ENCODE peak calls at places on chromosomes 5 and 9, in five cellular contexts. I, U, J, Z and Y are unnamed samples.

GRCh38 chr5:31786001-31786757 is 147.2 kb downstream of the PDZD2 start:
- DNase-seq in I (no peak), U (no peak), J (no peak), Z (no peak), Y (no peak)

GRCh38 chr5:7850241-7850532 is 746 bp downstream of the CFAP90 start:
- DNase-seq in I (no peak), U (peak), J (no peak), Z (no peak), Y (no peak)

GRCh38 chr9:79858509-79858908 is 286.7 kb downstream of the TLE4 start:
- DNase-seq in I (no peak), U (no peak), J (peak), Z (peak), Y (no peak)

GRCh38 chr9:88947581-88948573 is 43.4 kb upstream of the S1PR3 start:
- DNase-seq in I (no peak), U (no peak), J (no peak), Z (no peak), Y (no peak)

GRCh38 chr5:167696558-167697314 is 594.7 kb upstream of the WWC1 start:
- DNase-seq in I (no peak), U (no peak), J (no peak), Z (no peak), Y (no peak)

GRCh38 chr9:90894956-90895687 is 93.5 kb downstream of the SYK start:
- DNase-seq in I (peak), U (no peak), J (no peak), Z (no peak), Y (no peak)

GRCh38 chr9:138008081-138008841 is 130.7 kb downstream of the CACNA1B start:
- DNase-seq in I (no peak), U (peak), J (no peak), Z (no peak), Y (no peak)

GRCh38 chr5:115351356-115352195 is 55.1 kb upstream of the CCDC112 start:
- DNase-seq in I (no peak), U (no peak), J (no peak), Z (no peak), Y (no peak)

GRCh38 chr5:56588636-56589485 is 226.5 kb upstream of the MAP3K1 start:
- DNase-seq in I (no peak), U (peak), J (peak), Z (peak), Y (peak)

GRCh38 chr5:66436721-66437120 is 159.5 kb upstream of the MAST4 start:
- DNase-seq in I (peak), U (no peak), J (no peak), Z (no peak), Y (no peak)

GRCh38 chr9:111909444-111909843 is 12.8 kb downstream of the UGCG start:
- DNase-seq in I (peak), U (no peak), J (no peak), Z (no peak), Y (no peak)

GRCh38 chr9:126496781-126497667 is 116.7 kb upstream of the LMX1B start:
- DNase-seq in I (no peak), U (peak), J (no peak), Z (no peak), Y (no peak)

GRCh38 chr9:3884736-3885135 is 358.9 kb upstream of the RFX3 start:
- DNase-seq in I (no peak), U (no peak), J (no peak), Z (no peak), Y (no peak)

GRCh38 chr9:87513171-87513570 is 15.5 kb downstream of the DAPK1 start:
- DNase-seq in I (no peak), U (no peak), J (no peak), Z (no peak), Y (no peak)

GRCh38 chr9:129270903-129271431 is 92.9 kb upstream of the IER5L start:
- DNase-seq in I (no peak), U (peak), J (no peak), Z (no peak), Y (no peak)

GRCh38 chr5:100889165-100889564 is 13.9 kb downstream of the ST8SIA4 start:
- DNase-seq in I (no peak), U (no peak), J (peak), Z (peak), Y (peak)

GRCh38 chr5:150320048-150320555 is 17.4 kb upstream of the ARSI start:
- DNase-seq in I (peak), U (peak), J (no peak), Z (no peak), Y (no peak)

GRCh38 chr5:179495906-179496455 is 54.4 kb upstream of the RUFY1 start:
- DNase-seq in I (no peak), U (no peak), J (no peak), Z (no peak), Y (no peak)

GRCh38 chr9:133333566-133333965 is 2.4 kb downstream of the SURF6 start:
- DNase-seq in I (no peak), U (peak), J (no peak), Z (no peak), Y (no peak)

GRCh38 chr9:18820566-18821095 is 212.4 kb downstream of the SAXO1 start:
- DNase-seq in I (no peak), U (no peak), J (no peak), Z (no peak), Y (no peak)

GRCh38 chr5:1745190-1745805 is 54.3 kb downstream of the MRPL36 start:
- DNase-seq in I (no peak), U (peak), J (no peak), Z (no peak), Y (no peak)

GRCh38 chr5:180618830-180619562 is 27.7 kb upstream of the SCGB3A1 start:
- DNase-seq in I (no peak), U (no peak), J (peak), Z (peak), Y (no peak)

GRCh38 chr5:132008961-132009680 is 2.3 kb downstream of the ACSL6 start:
- DNase-seq in I (no peak), U (peak), J (no peak), Z (no peak), Y (no peak)

GRCh38 chr9:109118802-109119438 is 827 bp downstream of the TMEM245 start:
- DNase-seq in I (no peak), U (peak), J (no peak), Z (no peak), Y (no peak)

GRCh38 chr9:137156567-137157375 is 13.1 kb downstream of the LRRC26 start:
- DNase-seq in I (no peak), U (no peak), J (peak), Z (no peak), Y (peak)

GRCh38 chr9:6096821-6097220 is 81.4 kb upstream of the RANBP6 start:
- DNase-seq in I (no peak), U (no peak), J (no peak), Z (no peak), Y (no peak)

GRCh38 chr9:129650680-129651235 is 8.8 kb upstream of the ASB6 start:
- DNase-seq in I (no peak), U (no peak), J (no peak), Z (no peak), Y (no peak)

GRCh38 chr5:16578474-16578883 is 38.3 kb downstream of the RETREG1 start:
- DNase-seq in I (no peak), U (no peak), J (no peak), Z (no peak), Y (no peak)

GRCh38 chr5:173744527-173744926 is 128.1 kb upstream of the BOD1 start:
- DNase-seq in I (no peak), U (no peak), J (no peak), Z (no peak), Y (no peak)

GRCh38 chr5:36690041-36690941 is 83.9 kb downstream of the SLC1A3 start:
- DNase-seq in I (peak), U (peak), J (peak), Z (peak), Y (peak)

GRCh38 chr5:156094001-156094400 is 233.0 kb upstream of the SGCD start:
- DNase-seq in I (no peak), U (no peak), J (no peak), Z (no peak), Y (no peak)

GRCh38 chr5:144377207-144377606 is 206.5 kb downstream of the KCTD16 start:
- DNase-seq in I (no peak), U (no peak), J (no peak), Z (no peak), Y (no peak)

GRCh38 chr5:92548351-92548750 is 1032.7 kb downstream of the NR2F1-AS1 start:
- DNase-seq in I (no peak), U (peak), J (no peak), Z (no peak), Y (no peak)

DNA sequence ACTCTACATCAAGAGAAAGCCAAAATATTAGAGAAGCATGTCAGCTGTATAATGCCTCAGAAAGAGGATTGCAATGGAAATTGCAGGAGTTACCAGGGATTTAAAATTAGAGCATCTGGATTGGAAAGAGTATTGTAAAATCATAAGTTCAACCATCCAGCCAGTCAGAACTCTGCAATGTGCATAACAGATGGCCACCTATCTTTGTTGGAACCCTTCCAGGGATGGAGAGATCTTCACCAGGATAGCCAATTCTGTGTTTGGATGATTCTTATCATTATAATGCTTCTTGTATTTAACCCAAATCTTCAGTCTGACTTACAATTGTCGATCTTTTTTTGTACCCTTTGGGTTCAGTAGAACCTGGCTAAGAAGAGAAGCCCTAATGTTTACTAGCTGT is 164.4 kb downstream of the TLR4 start:
- DNase-seq in I (no peak), U (no peak), J (no peak), Z (no peak), Y (no peak)
- H3K27ac ChIP-seq in I (no peak), U (no peak), J (no peak), Z (no peak), Y (no peak)

GRCh38 chr5:116466740-116467139 is 107.9 kb downstream of the SEMA6A start:
- DNase-seq in I (no peak), U (no peak), J (no peak), Z (no peak), Y (no peak)

GRCh38 chr5:116468583-116468982 is 106.0 kb downstream of the SEMA6A start:
- DNase-seq in I (no peak), U (no peak), J (no peak), Z (no peak), Y (no peak)

GRCh38 chr5:116467444-116467843 is 107.2 kb downstream of the SEMA6A start:
- DNase-seq in I (no peak), U (no peak), J (no peak), Z (no peak), Y (no peak)

DNA sequence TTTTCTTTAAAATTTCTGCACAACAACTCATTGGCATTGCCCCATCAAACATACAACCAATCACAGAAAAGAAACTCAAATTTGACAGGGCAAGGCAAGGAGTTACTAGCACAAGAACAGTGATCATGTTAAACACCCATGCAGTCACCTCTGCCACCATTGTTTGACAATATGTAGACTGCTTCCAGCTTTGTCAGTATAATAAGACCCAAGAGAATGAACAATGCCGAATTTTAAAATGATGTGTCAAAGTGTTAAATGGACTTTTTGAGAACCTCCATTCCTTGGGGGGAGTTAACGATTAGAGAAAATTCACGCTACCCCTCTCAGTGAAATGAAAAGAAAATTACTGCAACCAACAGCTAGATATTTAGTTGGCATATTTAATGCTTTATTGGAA is 109.2 kb downstream of the SEMA6A start:
- DNase-seq in I (no peak), U (no peak), J (no peak), Z (no peak), Y (no peak)
- H3K4me3 ChIP-seq in I (no peak), U (no peak), J (no peak), Z (no peak), Y (no peak)

GRCh38 chr9:124511891-124512805 is 4.9 kb upstream of the NR5A1 start:
- DNase-seq in I (no peak), U (no peak), J (no peak), Z (no peak), Y (no peak)

GRCh38 chr9:124511426-124511840 is 4.2 kb upstream of the NR5A1 start:
- DNase-seq in I (no peak), U (peak), J (no peak), Z (no peak), Y (no peak)

GRCh38 chr9:124512806-124513204 is 5.6 kb upstream of the NR5A1 start:
- DNase-seq in I (no peak), U (no peak), J (no peak), Z (no peak), Y (no peak)

GRCh38 chr9:124513374-124513994 is 6.3 kb upstream of the NR5A1 start:
- DNase-seq in I (no peak), U (no peak), J (no peak), Z (no peak), Y (no peak)

GRCh38 chr9:124510650-124511425 is 3.6 kb upstream of the NR5A1 start:
- DNase-seq in I (no peak), U (no peak), J (no peak), Z (no peak), Y (no peak)
- H3K27ac ChIP-seq in I (no peak), U (no peak), J (no peak), Z (no peak), Y (no peak)

GRCh38 chr5:61322738-61323429 is 9.2 kb upstream of the ZSWIM6 start:
- DNase-seq in I (no peak), U (peak), J (no peak), Z (no peak), Y (no peak)

GRCh38 chr5:61321650-61322049 is 10.4 kb upstream of the ZSWIM6 start:
- DNase-seq in I (no peak), U (no peak), J (no peak), Z (no peak), Y (no peak)

GRCh38 chr5:61318374-61318773 is 13.7 kb upstream of the ZSWIM6 start:
- DNase-seq in I (no peak), U (no peak), J (no peak), Z (no peak), Y (no peak)

GRCh38 chr5:61320860-61321259 is 11.2 kb upstream of the ZSWIM6 start:
- DNase-seq in I (no peak), U (no peak), J (no peak), Z (no peak), Y (no peak)

DNA sequence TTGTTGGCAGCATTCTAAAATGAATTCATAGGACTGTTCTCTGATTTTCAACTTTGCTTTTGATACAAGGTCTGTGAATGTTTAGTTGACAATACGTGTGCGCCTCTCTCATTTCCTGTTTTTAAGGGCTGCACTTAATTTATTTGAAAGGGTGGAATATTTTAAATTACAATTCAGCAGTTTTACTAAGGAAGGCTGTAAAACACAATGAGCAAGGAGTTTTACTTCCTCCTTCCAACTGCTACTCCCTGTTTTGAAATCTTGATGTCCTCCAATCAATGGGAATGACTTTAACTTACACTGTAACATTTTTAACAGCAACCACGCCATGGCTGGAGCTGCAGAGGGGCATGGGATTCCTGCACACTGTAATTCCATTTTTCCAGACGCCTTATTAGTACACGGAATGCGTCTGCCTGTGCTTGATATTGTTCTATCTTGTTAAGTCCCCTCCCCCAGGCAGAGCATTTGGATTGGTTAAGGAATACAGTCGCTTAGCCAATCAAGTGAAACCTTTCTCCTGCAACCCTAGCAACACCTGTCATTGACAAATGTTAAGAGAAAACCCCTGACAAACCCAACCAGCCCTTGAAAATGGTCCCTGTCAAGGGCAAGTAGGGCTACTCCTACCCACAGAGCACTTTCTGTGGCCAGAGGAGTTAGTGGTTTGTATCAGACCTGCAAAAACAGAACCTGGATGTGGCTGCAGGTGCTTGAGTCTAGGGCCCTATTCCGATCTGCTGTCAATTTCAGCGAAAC is 12.5 kb upstream of the ZSWIM6 start:
- DNase-seq in I (no peak), U (no peak), J (no peak), Z (no peak), Y (no peak)
- H3K4me3 ChIP-seq in I (no peak), U (peak), J (no peak), Z (peak), Y (no peak)

DNA sequence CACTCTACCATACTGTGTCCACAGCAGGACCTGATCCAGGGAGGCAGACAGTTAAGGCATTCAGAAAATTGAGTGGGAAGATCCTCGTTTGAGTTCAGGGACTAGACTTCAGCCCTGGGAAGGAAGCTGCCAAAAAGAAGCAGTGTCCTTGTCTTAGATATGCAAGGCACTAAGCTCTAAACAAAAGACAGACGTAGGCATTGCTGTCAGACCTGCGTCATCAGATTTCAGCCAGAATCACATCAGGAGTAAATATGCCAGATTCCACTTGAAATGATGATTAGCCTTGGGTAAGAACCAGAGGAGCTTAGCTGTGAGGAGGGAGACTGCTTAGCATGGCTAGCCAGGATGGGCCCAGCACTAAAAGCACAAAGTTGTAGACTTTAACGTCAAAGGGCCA is 56.7 kb downstream of the MAMDC2 start:
- DNase-seq in I (peak), U (no peak), J (no peak), Z (no peak), Y (no peak)
- H3K27ac ChIP-seq in I (no peak), U (no peak), J (no peak), Z (no peak), Y (no peak)

DNA sequence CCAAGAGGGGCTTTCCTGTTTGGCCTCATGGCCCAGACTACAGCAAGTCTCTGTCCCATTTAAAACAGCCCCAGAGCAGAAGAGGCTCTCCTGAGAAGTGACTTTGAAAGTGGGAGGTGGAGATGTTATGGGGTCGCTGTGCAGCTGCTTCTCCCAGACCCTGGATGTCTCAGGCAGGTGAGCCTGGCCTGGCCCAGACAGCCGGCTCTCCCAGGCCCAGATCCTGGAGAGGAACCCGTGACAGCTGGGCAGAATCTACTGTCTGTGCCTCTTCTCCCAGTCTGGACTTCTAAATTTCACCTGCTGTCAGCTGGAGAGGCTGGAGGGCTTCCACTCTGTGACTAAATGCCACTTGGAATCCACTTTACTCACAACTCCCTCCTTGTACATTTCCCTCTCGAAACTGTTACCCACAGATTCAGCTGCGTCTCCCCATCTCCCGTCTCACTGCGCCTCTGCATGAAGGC is 20.5 kb downstream of the FAM78A start:
- DNase-seq in I (no peak), U (no peak), J (no peak), Z (no peak), Y (no peak)
- H3K4me3 ChIP-seq in I (no peak), U (no peak), J (peak), Z (peak), Y (peak)

GRCh38 chr5:96968074-96968473 is 32.2 kb downstream of the LNPEP start:
- DNase-seq in I (no peak), U (no peak), J (no peak), Z (no peak), Y (no peak)
- H3K27ac ChIP-seq in I (no peak), U (no peak), J (no peak), Z (no peak), Y (no peak)

GRCh38 chr9:92138157-92138959 is 23.1 kb upstream of the SPTLC1 start:
- DNase-seq in I (peak), U (peak), J (peak), Z (peak), Y (peak)

GRCh38 chr9:92140074-92140753 is 25.0 kb upstream of the SPTLC1 start:
- DNase-seq in I (peak), U (peak), J (peak), Z (peak), Y (peak)

GRCh38 chr9:92142329-92142728 is 27.1 kb upstream of the SPTLC1 start:
- DNase-seq in I (no peak), U (no peak), J (no peak), Z (no peak), Y (no peak)

GRCh38 chr9:92141144-92142129 is 26.2 kb upstream of the SPTLC1 start:
- DNase-seq in I (no peak), U (peak), J (no peak), Z (no peak), Y (no peak)

GRCh38 chr9:92140754-92141143 is 25.5 kb upstream of the SPTLC1 start:
- DNase-seq in I (no peak), U (no peak), J (no peak), Z (no peak), Y (no peak)
- H3K4me3 ChIP-seq in I (peak), U (peak), J (no peak), Z (peak), Y (no peak)